ENCODE peak calls at places on chromosomes 4 and X, in five cellular contexts. S is mesenchymal stem cell, F is ovary, H is psoas muscle, L is MM.1S. B is an unnamed sample. For H3K4me1 and H3K36me3, the result is how much of the 10 kb centered on the place peaks cover.

GRCh38 chr4:54942735-54943134 is 182.7 kb downstream of the KDR start:
- DNase-seq in S (no peak), F (no peak), H (no peak), L (no peak), B (no peak)

GRCh38 chr4:109820563-109820962 is 5.0 kb downstream of the GAR1 start:
- DNase-seq in S (no peak), F (no peak), H (no peak), L (no peak), B (no peak)

GRCh38 chr4:6574747-6575502 is at the start of gene MAN2B2:
- DNase-seq in S (peak), F (peak), H (peak), L (peak), B (peak)

GRCh38 chr4:123102897-123103489 is 180.6 kb upstream of the NUDT6 start:
- DNase-seq in S (peak), F (no peak), H (no peak), L (peak), B (no peak)

GRCh38 chrX:24190500-24191156 is 41.1 kb downstream of the ZFX start:
- DNase-seq in S (peak), F (no peak), H (no peak), L (no peak), B (no peak)

GRCh38 chr4:10416441-10416840 is 40.8 kb downstream of the ZNF518B start:
- DNase-seq in S (no peak), F (no peak), H (no peak), L (no peak), B (no peak)

GRCh38 chrX:87516716-87517115 is 886 bp upstream of the KLHL4 start:
- DNase-seq in S (peak), F (no peak), H (no peak), L (no peak), B (no peak)

GRCh38 chrX:15909605-15910004 is 55.0 kb upstream of the AP1S2 start:
- DNase-seq in S (no peak), F (no peak), H (no peak), L (no peak), B (no peak)

GRCh38 chr4:87121332-87122065 is 98.9 kb downstream of the KLHL8 start:
- DNase-seq in S (no peak), F (no peak), H (no peak), L (no peak), B (no peak)

GRCh38 chr4:27463816-27464215 is 603.2 kb downstream of the STIM2 start:
- DNase-seq in S (peak), F (no peak), H (no peak), L (no peak), B (no peak)

GRCh38 chr4:151672996-151673395 is 87.8 kb downstream of the GATB start:
- DNase-seq in S (no peak), F (no peak), H (no peak), L (no peak), B (no peak)
- H3K4me1 ChIP-seq in S (under half), F (under half), H (half or more), L (under half), B (under half)

GRCh38 chr4:140136509-140136908 is 17.5 kb downstream of the MAML3 start:
- DNase-seq in S (no peak), F (no peak), H (no peak), L (no peak), B (no peak)

GRCh38 chr4:140137654-140138053 is 16.3 kb downstream of the MAML3 start:
- DNase-seq in S (peak), F (no peak), H (no peak), L (no peak), B (no peak)

GRCh38 chr4:140140566-140140965 is 13.4 kb downstream of the MAML3 start:
- DNase-seq in S (no peak), F (no peak), H (no peak), L (no peak), B (no peak)

GRCh38 chr4:140135529-140136021 is 18.4 kb downstream of the MAML3 start:
- DNase-seq in S (peak), F (peak), H (peak), L (no peak), B (peak)

DNA sequence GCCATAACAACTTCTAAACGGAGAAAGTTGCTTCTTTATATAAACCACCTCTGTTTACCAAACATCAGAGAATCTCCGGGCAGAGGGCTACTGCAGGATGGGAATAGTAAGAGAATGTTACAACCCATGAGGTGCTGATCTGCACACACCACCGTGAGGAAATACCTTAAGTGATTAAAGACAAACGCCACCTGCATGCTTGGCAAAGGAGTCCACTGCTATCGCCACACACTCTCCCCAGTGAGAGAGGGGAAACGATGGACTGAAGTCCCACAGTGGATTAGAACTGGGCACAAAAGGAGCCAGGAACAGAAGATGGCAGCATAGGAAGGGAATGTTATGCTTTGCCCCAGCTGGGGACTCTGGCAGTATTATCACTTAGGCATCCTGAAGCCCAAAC is 15.6 kb downstream of the MAML3 start:
- DNase-seq in S (no peak), F (no peak), H (no peak), L (no peak), B (no peak)
- H3K27ac ChIP-seq in S (peak), F (peak), H (no peak), L (no peak), B (no peak)

DNA sequence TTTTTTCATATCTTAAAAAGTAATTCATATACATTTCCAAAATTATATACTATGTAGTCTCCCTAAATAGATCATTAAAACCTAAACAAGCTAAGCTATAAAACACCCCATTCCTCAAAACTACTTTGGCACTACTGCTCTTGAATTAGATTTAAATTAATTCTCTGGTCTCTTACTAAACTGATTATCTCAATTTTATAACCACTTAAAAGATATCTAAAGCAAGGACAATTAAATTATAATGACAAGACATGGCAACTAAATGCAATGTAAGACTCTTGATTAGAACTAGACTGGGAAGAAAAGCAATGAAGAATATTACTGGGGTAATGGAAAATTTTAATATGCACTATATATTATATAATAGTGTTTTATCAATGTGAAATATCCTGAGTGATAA is 27.9 kb downstream of the TMEM184C start:
- DNase-seq in S (no peak), F (no peak), H (no peak), L (no peak), B (no peak)
- H3K36me3 ChIP-seq in S (under half), F (under half), H (under half), L (under half), B (under half)

DNA sequence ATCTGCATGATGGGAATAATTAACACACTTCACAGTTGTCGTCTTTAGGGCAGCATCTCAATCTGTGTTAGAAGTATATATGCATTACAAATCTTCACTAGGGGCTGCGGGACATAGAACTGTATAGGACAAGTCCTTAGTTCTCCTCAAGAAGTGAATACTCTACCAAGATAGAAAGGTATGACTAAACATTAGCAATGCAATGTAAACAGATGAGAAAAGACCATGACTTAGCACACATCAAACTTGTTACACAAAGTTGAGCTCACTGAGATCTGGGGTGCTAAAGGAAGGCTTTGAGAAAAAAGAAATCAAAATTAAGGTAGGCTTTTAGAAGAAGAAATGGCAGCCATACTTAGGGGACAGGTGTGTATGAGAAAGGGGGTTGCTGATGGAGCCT is 182.1 kb upstream of the MAP3K15 start:
- DNase-seq in S (peak), F (no peak), H (no peak), L (no peak), B (no peak)
- H3K4me1 ChIP-seq in S (under half), F (under half), H (under half), L (under half), B (under half)

GRCh38 chr4:153790962-153791551 is 2.2 kb upstream of the SFRP2 start:
- DNase-seq in S (peak), F (no peak), H (peak), L (no peak), B (peak)

GRCh38 chr4:153792007-153792892 is 3.4 kb upstream of the SFRP2 start:
- DNase-seq in S (peak), F (no peak), H (peak), L (no peak), B (peak)

GRCh38 chr4:153789741-153790651 is 1.1 kb upstream of the SFRP2 start:
- DNase-seq in S (peak), F (no peak), H (no peak), L (no peak), B (no peak)

GRCh38 chr4:153794001-153794400 is 5.1 kb upstream of the SFRP2 start:
- DNase-seq in S (no peak), F (no peak), H (no peak), L (no peak), B (no peak)

DNA sequence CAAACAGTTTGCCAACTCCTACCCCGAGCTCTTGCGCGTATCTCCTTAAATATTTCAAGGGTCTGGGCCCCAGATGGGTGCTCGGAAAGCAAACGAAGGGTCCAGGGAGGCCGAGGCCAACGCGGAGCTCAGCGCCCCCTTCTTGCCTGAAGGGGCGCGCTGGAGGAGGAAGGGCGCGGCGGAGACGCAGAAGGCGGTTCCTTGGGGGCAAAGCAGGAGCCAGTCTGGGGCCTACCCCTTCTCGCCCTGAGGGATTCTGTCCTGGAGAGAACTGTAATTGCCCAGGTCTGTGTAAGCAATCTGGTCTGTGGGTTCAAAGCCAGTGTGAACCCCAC is 4.0 kb upstream of the SFRP2 start:
- DNase-seq in S (no peak), F (no peak), H (no peak), L (no peak), B (no peak)
- H3K27ac ChIP-seq in S (no peak), F (no peak), H (no peak), L (no peak), B (no peak)

DNA sequence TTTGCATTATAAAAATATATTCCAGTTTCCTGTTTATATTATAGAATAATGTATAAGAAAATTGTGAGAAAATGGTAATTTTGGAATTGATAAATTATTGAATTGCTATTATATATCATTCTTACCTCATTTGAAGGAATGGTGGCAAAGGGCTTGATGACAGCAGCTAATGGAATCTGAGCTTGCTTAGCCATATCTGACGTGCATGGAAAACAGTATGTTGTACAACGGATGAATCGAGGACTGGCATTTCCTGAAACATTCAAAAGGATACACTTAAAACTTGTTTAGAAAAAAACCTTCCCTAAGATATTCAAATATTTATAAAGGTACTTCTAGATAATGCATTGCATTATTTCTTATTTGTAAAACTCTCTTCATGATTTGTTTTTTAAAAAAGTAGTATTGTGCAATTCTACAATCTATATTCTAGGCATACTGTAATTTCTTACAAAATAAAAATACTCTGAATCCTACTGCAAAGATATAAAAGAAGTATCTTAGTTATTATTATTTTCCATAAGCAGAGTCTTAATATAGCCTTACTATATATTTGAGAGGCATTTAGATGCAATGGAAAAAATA is 38.3 kb downstream of the SEC24D start:
- DNase-seq in S (peak), F (no peak), H (no peak), L (no peak), B (no peak)
- H3K36me3 ChIP-seq in S (under half), F (under half), H (under half), L (under half), B (under half)

DNA sequence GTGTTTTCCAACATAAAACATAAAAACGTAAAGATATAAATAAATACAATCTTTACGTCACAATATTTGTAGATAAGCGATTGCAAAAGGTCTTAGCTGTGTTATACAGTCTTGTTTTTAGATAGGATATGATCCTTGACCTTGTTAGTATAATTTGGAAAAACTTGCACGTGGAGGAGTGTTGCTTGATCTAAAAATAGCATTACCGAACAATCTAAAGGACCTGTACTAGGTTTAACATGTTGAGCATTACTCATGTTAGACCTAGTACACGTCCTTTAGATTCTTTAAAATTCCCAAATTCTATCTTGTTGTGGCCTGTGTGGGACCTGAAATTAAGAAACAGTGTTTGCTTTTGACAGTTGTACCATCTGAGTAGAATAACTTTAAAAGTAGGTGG is 1.7 kb downstream of the METAP1 start:
- DNase-seq in S (no peak), F (no peak), H (no peak), L (no peak), B (no peak)
- H3K4me1 ChIP-seq in S (under half), F (under half), H (under half), L (under half), B (under half)